ENCODE peak calls at places on chromosomes 2 and 18, in four cellular contexts. O is trophoblast cell, F is IMR-90, N is H1. A is an unnamed sample.

GRCh38 chr2:177797808-177798207 is 274.8 kb downstream of the PDE11A start:
- DNase-seq in N (peak), O (no peak), F (no peak), A (no peak)

GRCh38 chr2:128731994-128732650 is 413.5 kb upstream of the HS6ST1 start:
- DNase-seq in N (no peak), O (no peak), F (no peak), A (no peak)

GRCh38 chr2:100972452-100972851 is 29.6 kb upstream of the RPL31 start:
- DNase-seq in F (no peak), O (no peak), N (no peak), A (no peak)

GRCh38 chr2:32715391-32715841 is 87.6 kb downstream of the TTC27 start:
- DNase-seq in O (no peak), N (no peak), F (peak), A (no peak)

GRCh38 chr2:113876503-113877387 is 13.1 kb upstream of the ACTR3 start:
- DNase-seq in F (no peak), N (no peak), O (peak), A (no peak)

GRCh38 chr2:153163055-153163454 is 315.5 kb downstream of the RPRM start:
- DNase-seq in F (no peak), N (no peak), O (peak), A (peak)

GRCh38 chr2:1744446-1745170 is at the start of gene PXDN:
- DNase-seq in N (no peak), F (peak), O (peak), A (peak)

GRCh38 chr2:18626256-18626668 is 36.9 kb upstream of the NT5C1B start:
- DNase-seq in F (peak), O (peak), N (no peak), A (no peak)

GRCh38 chr2:111666160-111666559 is 217.8 kb downstream of the ANAPC1 start:
- DNase-seq in N (no peak), O (no peak), F (no peak), A (no peak)

GRCh38 chr2:58122040-58122439 is 75.4 kb downstream of the VRK2 start:
- DNase-seq in N (no peak), F (no peak), O (no peak), A (no peak)

GRCh38 chr2:223590964-223591363 is 11.2 kb downstream of the SCG2 start:
- DNase-seq in N (no peak), F (peak), O (no peak), A (no peak)

GRCh38 chr2:88182721-88183120 is 12.6 kb downstream of the THNSL2 start:
- DNase-seq in O (no peak), F (no peak), N (peak), A (no peak)

GRCh38 chr2:120964819-120965218 is 229.2 kb downstream of the GLI2 start:
- DNase-seq in O (peak), N (no peak), F (peak), A (no peak)

GRCh38 chr18:2917255-2918047 is 70.6 kb downstream of the EMILIN2 start:
- DNase-seq in O (no peak), N (peak), F (no peak), A (no peak)

GRCh38 chr2:196259507-196260481 is 88.4 kb upstream of the STK17B start:
- DNase-seq in F (peak), O (no peak), N (no peak), A (no peak)

GRCh38 chr2:158004131-158004530 is 97.5 kb upstream of the UPP2 start:
- DNase-seq in O (no peak), N (no peak), F (no peak), A (no peak)

GRCh38 chr18:50277935-50278334 is 3.4 kb downstream of the MBD1 start:
- DNase-seq in O (peak), N (no peak), F (peak), A (no peak)

GRCh38 chr18:72871091-72871490 is 3.3 kb upstream of the NETO1 start:
- DNase-seq in N (no peak), O (no peak), F (peak), A (no peak)

GRCh38 chr2:225270861-225271260 is 128.6 kb upstream of the NYAP2 start:
- DNase-seq in O (peak), N (no peak), F (peak), A (no peak)

GRCh38 chr18:34626404-34627137 is 83.5 kb upstream of the DTNA start:
- DNase-seq in N (no peak), F (peak), O (no peak), A (no peak)

GRCh38 chr18:14947482-14948162 is 199.7 kb downstream of the ANKRD30B start:
- DNase-seq in N (no peak), O (no peak), F (no peak), A (no peak)

GRCh38 chr2:241842620-241843211 is 16.0 kb downstream of the PDCD1 start:
- DNase-seq in O (peak), N (peak), F (no peak), A (no peak)

GRCh38 chr2:112625474-112626114 is 20.1 kb upstream of the SLC20A1 start:
- DNase-seq in F (no peak), O (no peak), N (no peak), A (no peak)

GRCh38 chr2:9720352-9721093 is 89.7 kb upstream of the YWHAQ start:
- DNase-seq in N (no peak), F (no peak), O (no peak), A (no peak)

GRCh38 chr2:205524656-205525055 is 157.6 kb upstream of the NRP2 start:
- DNase-seq in O (no peak), N (no peak), F (no peak), A (no peak)

GRCh38 chr2:220871909-220872308 is 700.2 kb downstream of the EPHA4 start:
- DNase-seq in N (no peak), F (no peak), O (no peak), A (no peak)

GRCh38 chr2:230864605-230865323 is at the start of gene ITM2C:
- DNase-seq in N (peak), O (peak), F (peak), A (no peak)

GRCh38 chr18:13726972-13727331 is 479 bp downstream of the RNMT start:
- DNase-seq in N (peak), O (peak), F (peak), A (no peak)

GRCh38 chr2:196987654-196988364 is 61.3 kb upstream of the PGAP1 start:
- DNase-seq in O (peak), F (peak), N (no peak), A (no peak)

GRCh38 chr2:54757496-54757895 is 34.0 kb downstream of the EML6 start:
- DNase-seq in F (peak), O (no peak), N (no peak), A (no peak)

GRCh38 chr2:38097611-38098350 is 21.8 kb upstream of the CYP1B1 start:
- DNase-seq in F (no peak), O (peak), N (no peak), A (no peak)

GRCh38 chr2:121185571-121186074 is 99.4 kb downstream of the TFCP2L1 start:
- DNase-seq in F (no peak), O (no peak), N (no peak), A (no peak)

GRCh38 chr18:12238861-12239260 is 15.3 kb upstream of the CIDEA start:
- DNase-seq in O (no peak), N (peak), F (peak), A (no peak)

GRCh38 chr18:53567935-53568574 is 656.4 kb downstream of the MBD2 start:
- DNase-seq in F (peak), O (peak), N (peak), A (peak)

GRCh38 chr2:162074579-162074922 is 536 bp upstream of the DPP4 start:
- DNase-seq in F (no peak), N (no peak), O (no peak), A (no peak)

GRCh38 chr2:7026740-7027139 is 109.5 kb downstream of the RNF144A start:
- DNase-seq in N (no peak), F (no peak), O (no peak), A (no peak)

GRCh38 chr2:40343904-40344303 is 108.0 kb downstream of the SLC8A1 start:
- DNase-seq in O (peak), N (no peak), F (peak), A (no peak)

GRCh38 chr2:230902180-230902899 is 22.7 kb downstream of the GPR55 start:
- DNase-seq in F (peak), N (peak), O (peak), A (peak)

GRCh38 chr2:42974697-42975357 is 182.4 kb upstream of the HAAO start:
- DNase-seq in N (peak), F (peak), O (peak), A (peak)
- H3K4ac ChIP-seq in N (no peak), F (peak), O (peak), A (no peak)

DNA sequence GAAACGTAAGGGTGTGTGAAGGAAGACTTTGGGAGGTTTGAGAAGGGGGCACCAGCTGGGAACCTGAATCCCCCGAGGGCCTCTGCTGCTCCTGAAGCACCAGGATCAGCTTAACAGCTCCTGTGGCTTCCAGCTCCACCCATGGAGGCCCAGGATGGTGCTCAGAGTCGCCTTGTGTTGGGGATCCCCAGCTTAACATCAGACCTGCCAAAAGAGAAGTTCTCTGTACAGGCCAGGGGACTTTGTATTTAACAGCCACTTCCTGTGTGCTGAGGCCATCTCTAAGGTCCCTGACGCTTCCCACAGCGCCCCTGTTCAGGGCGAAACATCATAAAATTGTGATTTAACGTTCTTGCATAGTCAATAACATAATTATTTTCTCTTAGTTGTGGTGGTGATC is 77.5 kb downstream of the NCK2 start:
- DNase-seq in F (no peak), N (no peak), O (no peak), A (no peak)
- H3K27ac ChIP-seq in F (no peak), N (no peak), O (no peak), A (no peak)

DNA sequence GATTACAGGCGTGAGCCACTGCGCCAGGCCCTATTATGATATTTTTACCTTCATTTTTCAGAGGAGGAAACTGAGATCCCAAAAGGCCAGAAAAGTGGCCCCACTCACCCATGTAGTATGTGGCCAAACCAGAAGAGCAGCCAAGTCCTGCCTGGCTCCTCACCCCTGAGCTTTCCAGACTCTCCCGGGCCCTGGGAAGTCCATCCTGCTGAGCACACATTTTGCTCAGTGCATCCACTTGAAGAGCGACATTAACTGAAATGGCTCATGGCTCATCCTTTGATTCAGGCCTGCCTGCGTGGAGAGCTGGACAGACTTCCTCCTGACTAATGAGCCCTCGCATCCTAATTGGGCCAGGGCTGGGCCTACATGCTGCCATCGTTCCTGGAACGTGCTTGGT is 9.5 kb upstream of the NGEF start:
- DNase-seq in N (no peak), O (peak), F (no peak), A (no peak)
- H3K4ac ChIP-seq in N (no peak), O (no peak), F (no peak), A (no peak)

DNA sequence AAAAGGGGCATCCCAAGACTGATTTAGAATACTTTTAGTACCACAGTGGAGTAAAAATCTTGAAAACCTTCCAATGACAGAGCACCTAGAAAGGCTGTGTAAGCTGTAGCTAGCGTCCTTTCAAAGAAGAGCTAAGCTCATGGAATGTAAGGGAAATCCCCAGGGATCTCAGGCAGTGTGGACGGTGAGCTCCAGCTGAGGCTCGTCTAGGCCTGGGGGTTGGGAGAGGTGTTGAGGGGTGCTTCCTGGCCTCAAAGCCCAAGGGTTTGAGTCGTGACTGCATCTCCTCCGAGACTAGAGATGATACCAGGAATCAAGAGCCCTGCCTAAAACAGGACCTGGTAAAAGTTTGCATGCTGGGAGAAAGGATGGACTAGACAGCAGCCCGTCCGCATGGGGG is 7.6 kb downstream of the CTIF start:
- DNase-seq in O (no peak), F (peak), N (no peak), A (no peak)
- H3K27ac ChIP-seq in O (no peak), F (peak), N (no peak), A (no peak)

GRCh38 chr2:160583162-160583522 is 89.5 kb upstream of the RBMS1 start:
- DNase-seq in N (no peak), O (no peak), F (peak), A (no peak)

GRCh38 chr2:160582481-160583161 is 89.0 kb upstream of the RBMS1 start:
- DNase-seq in F (peak), N (no peak), O (peak), A (peak)

GRCh38 chr2:160581448-160581847 is 87.8 kb upstream of the RBMS1 start:
- DNase-seq in O (no peak), N (no peak), F (no peak), A (no peak)

GRCh38 chr2:160584972-160585494 is 91.4 kb upstream of the RBMS1 start:
- DNase-seq in F (peak), O (no peak), N (no peak), A (no peak)

DNA sequence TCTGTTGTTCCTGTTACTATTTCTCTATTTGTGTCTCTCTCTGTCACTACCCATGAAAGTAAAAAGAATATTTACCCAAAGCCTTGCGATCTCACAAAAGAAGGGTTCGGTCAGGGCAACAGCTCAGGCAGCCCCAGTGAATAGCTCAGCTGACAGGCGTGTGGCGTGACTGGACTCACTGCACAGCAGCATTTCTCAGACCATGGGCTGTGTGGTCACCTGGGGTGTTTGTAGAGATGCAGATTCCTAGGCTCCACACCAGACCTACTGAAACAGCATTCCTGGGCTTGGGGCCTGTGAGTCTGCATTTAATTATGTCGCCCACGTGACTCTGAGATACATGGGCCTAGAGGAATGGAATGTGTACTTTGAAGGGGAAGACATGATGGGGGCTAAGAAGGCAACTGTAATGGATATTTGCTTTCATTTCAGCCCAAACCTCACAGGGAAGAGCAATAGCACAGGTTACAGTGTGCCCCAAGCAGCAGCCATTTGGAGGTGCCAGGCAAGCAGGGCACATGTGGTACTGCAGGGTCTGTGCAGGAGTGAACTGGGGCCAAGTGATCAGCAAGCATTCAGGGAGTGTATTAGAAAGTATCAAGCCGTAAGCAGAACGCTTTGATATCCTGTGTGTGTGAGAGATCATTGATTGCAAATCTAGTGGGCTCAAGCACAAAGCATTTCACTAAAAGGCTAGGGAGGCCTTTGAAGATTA is 90.4 kb upstream of the RBMS1 start:
- DNase-seq in N (no peak), F (no peak), O (no peak), A (no peak)
- H3K4ac ChIP-seq in N (no peak), F (peak), O (no peak), A (no peak)

GRCh38 chr2:65030481-65030880 is 25.7 kb upstream of the CEP68 start:
- DNase-seq in O (no peak), N (no peak), F (no peak), A (no peak)

GRCh38 chr2:65026154-65026553 is 30.1 kb upstream of the CEP68 start:
- DNase-seq in O (no peak), N (no peak), F (no peak), A (no peak)

GRCh38 chr2:65025453-65026128 is 30.6 kb upstream of the CEP68 start:
- DNase-seq in O (no peak), F (no peak), N (no peak), A (no peak)

GRCh38 chr2:65026640-65027464 is 29.4 kb upstream of the CEP68 start:
- DNase-seq in N (no peak), F (no peak), O (no peak), A (no peak)

DNA sequence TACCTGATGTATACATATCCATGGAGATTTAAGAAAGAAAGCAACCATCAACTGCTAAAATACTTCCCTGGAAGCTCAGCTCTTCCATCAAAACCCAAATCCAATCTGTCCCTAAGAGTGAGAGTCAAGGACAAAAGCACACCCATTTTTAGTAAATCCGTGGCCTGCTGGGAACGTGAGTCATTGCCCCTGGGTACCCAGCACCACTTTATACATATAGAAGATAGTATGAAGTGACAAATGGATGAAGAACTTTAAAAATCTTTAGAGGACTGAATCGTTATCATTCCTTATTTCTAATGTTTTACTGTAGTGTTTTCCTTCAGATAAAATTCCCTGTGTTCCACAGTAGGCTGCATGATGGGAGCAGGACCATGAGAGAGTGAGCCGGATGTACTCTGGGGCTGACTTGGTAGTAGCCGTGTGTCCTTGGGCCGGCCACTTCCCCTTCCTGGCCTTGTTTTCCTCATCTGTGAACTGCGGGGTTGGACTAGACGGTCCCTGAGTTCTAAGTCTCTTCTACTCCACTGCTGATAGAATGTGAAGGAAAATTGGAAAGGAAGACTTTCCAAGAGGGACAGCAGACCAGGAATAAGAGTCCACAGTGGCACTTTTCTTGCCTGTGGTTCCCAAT is 28.5 kb upstream of the CEP68 start:
- DNase-seq in N (no peak), O (peak), F (no peak), A (no peak)
- H3K27ac ChIP-seq in N (no peak), O (no peak), F (no peak), A (no peak)

GRCh38 chr2:180980943-180981898 is 816 bp downstream of the UBE2E3 start:
- DNase-seq in F (peak), N (no peak), O (peak), A (peak)
- H3K4ac ChIP-seq in F (peak), N (no peak), O (peak), A (no peak)

DNA sequence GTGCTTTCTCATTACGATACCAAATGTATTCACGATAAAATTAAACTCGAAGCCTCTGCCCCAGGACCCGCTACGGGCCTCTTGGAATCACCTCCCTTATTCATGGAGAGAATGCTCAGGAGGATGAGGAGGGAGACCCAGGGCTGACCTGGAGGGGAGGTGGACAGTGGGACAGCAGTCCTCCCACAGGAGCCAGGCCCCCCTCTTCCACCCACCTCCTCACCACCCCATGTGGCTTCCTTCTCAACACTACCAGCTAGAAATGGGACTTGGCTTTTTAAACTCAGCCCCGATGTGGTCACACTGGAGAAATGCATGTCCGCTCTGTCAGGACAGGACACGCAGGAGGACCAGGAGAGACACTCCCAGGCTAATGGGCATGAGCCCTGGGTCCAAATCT is 147.9 kb upstream of the ID2 start:
- DNase-seq in O (no peak), N (no peak), F (no peak), A (no peak)
- H3K27ac ChIP-seq in O (no peak), N (no peak), F (no peak), A (no peak)

A was measured in neuronal stem cell.